ENCODE peak calls at places on chromosomes 12 and 14, in four cellular contexts. V, Z, G and I are unnamed samples.

GRCh38 chr12:27869567-27869966 is 89.5 kb upstream of the MANSC4 start:
- DNase-seq in V (no peak), Z (no peak), G (no peak), I (no peak)

GRCh38 chr14:94548999-94549985 is 11.9 kb upstream of the SERPINA4 start:
- DNase-seq in V (peak; percentile 1), Z (no peak), G (peak; percentile 55), I (peak; percentile 29)

GRCh38 chr14:34030864-34031263 is 80.0 kb upstream of the EGLN3 start:
- DNase-seq in V (peak; percentile 70), Z (no peak), G (no peak), I (no peak)

GRCh38 chr14:38721822-38722431 is 381.1 kb downstream of the SEC23A start:
- DNase-seq in V (peak; percentile 64), Z (no peak), G (peak; percentile 46), I (peak; percentile 41)

GRCh38 chr12:124381454-124382207 is 86.7 kb downstream of the RFLNA start:
- DNase-seq in V (peak; percentile 72), Z (no peak), G (peak; percentile 78), I (no peak)

GRCh38 chr14:101291390-101291789 is 269.9 kb upstream of the DIO3 start:
- DNase-seq in V (no peak), Z (no peak), G (no peak), I (no peak)

GRCh38 chr14:99605299-99605961 is 1.4 kb upstream of the CCDC85C start:
- DNase-seq in V (peak; percentile 57), Z (peak; percentile 32), G (peak; percentile 82), I (peak; percentile 58)

GRCh38 chr12:122753213-122753571 is 568 bp downstream of the DENR start:
- DNase-seq in V (peak; percentile 21), Z (no peak), G (no peak), I (no peak)

GRCh38 chr14:64569108-64570045 is 19.6 kb downstream of the PPP1R36 start:
- DNase-seq in V (peak; percentile 91), Z (no peak), G (peak; percentile 80), I (no peak)

GRCh38 chr14:92687681-92688433 is 60.6 kb downstream of the LGMN start:
- DNase-seq in V (peak; percentile 46), Z (no peak), G (no peak), I (peak; percentile 83)

GRCh38 chr12:104750061-104750460 is 208.0 kb downstream of the SLC41A2 start:
- DNase-seq in V (peak; percentile 87), Z (no peak), G (peak; percentile 82), I (no peak)

GRCh38 chr14:104367811-104368750 is 211.5 kb upstream of the C14orf180 start:
- DNase-seq in V (no peak), Z (no peak), G (no peak), I (peak; percentile 75)

GRCh38 chr14:97458302-97459137 is 661.3 kb downstream of the VRK1 start:
- DNase-seq in V (no peak), Z (no peak), G (no peak), I (no peak)